ENCODE peak calls at places on chromosomes 1 and 21, in nine cellular contexts. L is stimulated activated CD8-positive, alpha-beta memory T cell treated with anti-CD3 and anti-CD28 coated beads, Interleukin-4, amount 100 ng/mL, for 1 hour; U is anterior cingulate cortex; P is GM12878; E is activated naive CD4-positive, alpha-beta T cell treated with anti-CD3 and anti-CD28 coated beads, Interleukin-2, amount 50 U/mL, for 16 hours; O is DMS53; F is lower lobe of right lung; H is tibial artery; J is SHP77. R is an unnamed sample.

GRCh38 chr1:12405325-12406217 is 175.7 kb downstream of the VPS13D start:
- DNase-seq in P (no peak), F (no peak), O (peak), U (no peak), J (no peak), L (no peak), H (peak), E (no peak), R (peak)

GRCh38 chr1:33256701-33257387 is 552 bp downstream of the ZNF362 start:
- DNase-seq in J (peak), L (no peak), O (peak), E (peak), U (peak), P (no peak), H (no peak), F (peak), R (no peak)

GRCh38 chr21:27813750-27814149 is 846.9 kb upstream of the ADAMTS5 start:
- DNase-seq in U (peak), H (no peak), L (no peak), J (no peak), P (no peak), O (no peak), F (no peak), E (no peak), R (peak)

GRCh38 chr1:241934181-241934815 is 23.3 kb upstream of the BECN2 start:
- DNase-seq in H (no peak), U (peak), L (no peak), F (no peak), O (peak), E (no peak), J (peak), P (no peak), R (peak)

GRCh38 chr1:110484801-110485200 is 33.9 kb downstream of the PROK1 start:
- DNase-seq in J (no peak), O (no peak), U (no peak), F (no peak), P (no peak), E (no peak), H (no peak), L (no peak), R (no peak)

GRCh38 chr1:10308001-10308400 is 90.9 kb upstream of the PGD start:
- DNase-seq in J (no peak), H (no peak), P (no peak), F (no peak), E (no peak), U (no peak), O (no peak), L (no peak), R (no peak)

GRCh38 chr21:14243461-14243860 is 27.5 kb downstream of the RBM11 start:
- DNase-seq in E (no peak), H (no peak), L (no peak), J (no peak), O (no peak), U (no peak), F (no peak), P (no peak), R (no peak)

GRCh38 chr1:21935891-21936365 is 1.2 kb downstream of the HSPG2 start:
- DNase-seq in O (peak), J (no peak), F (peak), U (no peak), L (no peak), P (no peak), E (no peak), H (no peak), R (peak)

GRCh38 chr1:28248273-28249012 is 10.9 kb upstream of the SESN2 start:
- DNase-seq in O (peak), P (no peak), U (peak), H (peak), F (peak), E (peak), J (peak), L (peak), R (peak)

GRCh38 chr1:31830511-31830910 is 14.7 kb upstream of the SPOCD1 start:
- DNase-seq in E (no peak), O (peak), L (no peak), J (peak), F (no peak), P (no peak), U (no peak), H (no peak), R (no peak)

GRCh38 chr1:53025034-53025777 is 36.8 kb upstream of the PODN start:
- DNase-seq in O (peak), J (no peak), E (no peak), H (peak), U (no peak), P (no peak), L (no peak), F (no peak), R (peak)

GRCh38 chr1:221013691-221014293 is 134.5 kb downstream of the HLX start:
- DNase-seq in O (no peak), H (no peak), F (no peak), L (no peak), U (no peak), P (no peak), E (no peak), J (no peak), R (no peak)